ENCODE peak calls at places on chromosomes 7 and 10, in four cellular contexts. Q is OCI-LY7, M is A549, I is heart left ventricle. V is an unnamed sample.

GRCh38 chr10:60003709-60004191 is 97.4 kb upstream of the CCDC6 start:
- DNase-seq in Q (no peak), M (no peak), I (no peak), V (no peak)

GRCh38 chr10:114021135-114021534 is 22.5 kb upstream of the ADRB1 start:
- DNase-seq in Q (no peak), M (no peak), I (peak; percentile 37), V (no peak)

GRCh38 chr7:135745702-135746312 is 2.8 kb downstream of the FAM180A start:
- DNase-seq in Q (no peak), M (peak; percentile 78), I (peak; percentile 57), V (no peak)

GRCh38 chr7:37732253-37732652 is 48.7 kb downstream of the GPR141 start:
- DNase-seq in Q (peak; percentile 45), M (peak; percentile 48), I (peak; percentile 49), V (no peak)

GRCh38 chr7:4307645-4308590 is 374.2 kb upstream of the FOXK1 start:
- DNase-seq in Q (no peak), M (no peak), I (no peak), V (no peak)

GRCh38 chr7:2834748-2835441 is 9.2 kb downstream of the GNA12 start:
- DNase-seq in Q (no peak), M (no peak), I (no peak), V (no peak)

GRCh38 chr7:73519867-73520672 is 2.0 kb downstream of the BAZ1B start:
- DNase-seq in Q (peak; percentile 23), M (peak; percentile 23), I (no peak), V (no peak)

GRCh38 chr7:2811476-2812118 is 32.5 kb downstream of the GNA12 start:
- DNase-seq in Q (no peak), M (no peak), I (peak; percentile 55), V (no peak)

GRCh38 chr10:7233259-7233991 is 177.4 kb downstream of the SFMBT2 start:
- DNase-seq in Q (no peak), M (peak; percentile 70), I (no peak), V (no peak)

GRCh38 chr7:73707045-73707631 is 12.3 kb downstream of the STX1A start:
- DNase-seq in Q (no peak), M (peak; percentile 98), I (peak; percentile 73), V (no peak)

GRCh38 chr7:148575640-148576411 is 14.7 kb upstream of the C7orf33 start:
- DNase-seq in Q (peak; percentile 74), M (peak; percentile 58), I (peak; percentile 65), V (peak; percentile 63)

GRCh38 chr10:32713560-32713959 is 244.5 kb downstream of the ITGB1 start:
- DNase-seq in Q (peak; percentile 10), M (peak; percentile 16), I (no peak), V (no peak)

GRCh38 chr10:15427836-15428414 is 56.8 kb upstream of the FAM171A1 start:
- DNase-seq in Q (peak; percentile 14), M (peak; percentile 58), I (no peak), V (no peak)

GRCh38 chr7:159007308-159008054 is 137.2 kb downstream of the VIPR2 start:
- DNase-seq in Q (no peak), M (no peak), I (no peak), V (no peak)

GRCh38 chr7:877312-878232 is 1.2 kb downstream of the GET4 start:
- DNase-seq in Q (peak; percentile 27), M (no peak), I (no peak), V (no peak)

GRCh38 chr10:110893559-110894179 is 21.9 kb downstream of the PDCD4 start:
- DNase-seq in Q (peak; percentile 85), M (peak; percentile 53), I (no peak), V (peak; percentile 66)

GRCh38 chr10:48620719-48621118 is 15.8 kb upstream of the ARHGAP22 start:
- DNase-seq in Q (no peak), M (no peak), I (no peak), V (no peak)

DNA sequence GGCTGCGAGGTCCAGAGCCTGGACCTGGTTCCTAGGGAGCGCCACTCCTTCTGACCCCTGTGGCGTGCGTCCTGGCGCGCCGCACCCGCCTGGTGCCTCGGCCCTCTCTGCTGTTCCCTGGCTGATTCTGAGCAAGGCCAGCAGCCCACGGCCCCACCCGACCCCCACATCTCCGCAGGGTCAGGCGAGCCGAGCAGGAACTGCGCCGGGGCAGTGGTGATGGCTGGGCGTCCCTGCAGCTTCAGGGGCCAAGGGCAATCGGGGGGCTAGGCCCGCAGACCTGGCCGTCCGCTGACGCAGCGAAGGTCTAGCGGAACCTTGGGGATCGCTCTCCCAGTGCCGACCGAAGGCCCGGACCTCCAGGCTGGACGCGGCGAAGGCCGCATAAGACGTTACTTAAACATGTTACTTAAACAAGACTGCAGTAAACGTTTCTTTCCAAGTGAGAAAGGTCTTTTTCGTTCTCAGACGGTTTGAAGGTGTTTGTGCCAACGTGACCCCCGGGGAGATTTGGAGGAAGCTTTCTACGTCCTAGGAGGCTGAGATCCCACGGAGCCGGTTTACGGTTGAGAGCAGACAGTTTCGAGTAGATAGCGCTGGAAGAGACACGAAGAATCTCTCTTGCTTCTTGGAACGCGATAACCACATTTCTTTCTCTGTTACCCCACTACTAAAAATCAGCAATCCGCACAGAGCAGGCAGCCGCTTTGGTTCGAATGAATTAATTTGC is 5.1 kb upstream of the NKX2-3 start:
- DNase-seq in Q (no peak), M (no peak), I (no peak), V (no peak)
- H3K4me3 ChIP-seq in Q (no peak overlapping the region), M (no peak overlapping the region), I (no peak overlapping the region), V (no peak overlapping the region)

GRCh38 chr7:150516956-150517355 is 2.3 kb downstream of the GIMAP7 start:
- DNase-seq in Q (no peak), M (no peak), I (no peak), V (no peak)

GRCh38 chr7:150520145-150520544 is 5.5 kb downstream of the GIMAP7 start:
- DNase-seq in Q (no peak), M (no peak), I (no peak), V (peak; percentile 34)

GRCh38 chr7:150515752-150516151 is 1.1 kb downstream of the GIMAP7 start:
- DNase-seq in Q (no peak), M (no peak), I (no peak), V (no peak)

GRCh38 chr7:150515248-150515647 is 576 bp downstream of the GIMAP7 start:
- DNase-seq in Q (no peak), M (no peak), I (no peak), V (no peak)

DNA sequence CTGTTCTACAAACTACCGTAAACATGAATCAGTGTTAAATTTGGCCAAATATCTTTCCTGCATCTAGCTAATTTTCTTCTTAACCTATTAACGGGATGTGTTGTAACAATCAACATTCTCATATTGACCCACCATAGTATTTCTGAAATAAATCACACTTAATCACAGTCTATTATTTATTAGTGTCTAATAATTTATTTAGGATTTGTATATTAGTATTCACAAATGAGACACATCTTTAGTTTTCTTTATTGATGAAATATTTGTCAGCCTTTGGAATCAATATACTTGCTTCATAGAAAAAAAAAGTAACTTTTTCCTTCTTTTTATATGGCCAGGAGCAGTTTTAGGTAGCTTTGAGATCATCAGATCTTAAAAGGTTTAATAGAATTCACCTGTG is 4.6 kb downstream of the GIMAP7 start:
- DNase-seq in Q (no peak), M (no peak), I (no peak), V (no peak)
- H3K4me3 ChIP-seq in Q (no peak overlapping the region), M (no peak overlapping the region), I (peak overlapping the region; percentile 65), V (peak overlapping the region; percentile 61)

DNA sequence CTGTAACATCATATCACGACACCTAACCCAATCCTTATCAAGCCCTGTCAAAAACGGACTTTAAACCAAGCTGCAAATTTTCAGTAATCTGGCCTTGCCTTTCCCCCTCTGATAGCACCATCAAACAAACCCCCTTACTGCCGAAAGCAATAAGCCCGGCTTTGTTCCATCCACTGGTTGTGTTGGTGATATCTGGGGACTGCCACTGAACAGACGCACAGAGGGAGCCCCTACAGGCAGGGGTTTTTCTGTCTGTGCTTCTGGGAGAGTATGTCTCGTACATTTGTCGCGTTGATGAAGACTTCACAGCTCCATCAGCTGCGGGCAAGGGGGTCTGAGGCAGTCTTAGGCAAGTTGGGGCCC is 550 bp upstream of the PLAU start:
- DNase-seq in Q (peak; percentile 67), M (peak; percentile 48), I (no peak), V (no peak)
- H3K4me3 ChIP-seq in Q (peak overlapping the region; percentile 68), M (peak overlapping the region; percentile 60), I (peak overlapping the region; percentile 95), V (no peak overlapping the region)

GRCh38 chr7:155764432-155764798 is 47.8 kb downstream of the SHH start:
- DNase-seq in Q (no peak), M (no peak), I (peak; percentile 63), V (peak; percentile 39)
- H3K4me3 ChIP-seq in Q (no peak overlapping the region), M (no peak overlapping the region), I (no peak overlapping the region), V (no peak overlapping the region)

GRCh38 chr10:30247704-30248103 is 101.4 kb downstream of the MTPAP start:
- DNase-seq in Q (peak; percentile 48), M (no peak), I (no peak), V (no peak)
- H3K4me3 ChIP-seq in Q (no peak overlapping the region), M (no peak overlapping the region), I (no peak overlapping the region), V (no peak overlapping the region)

GRCh38 chr7:145481985-145482384 is 634.6 kb upstream of the CNTNAP2 start:
- DNase-seq in Q (no peak), M (no peak), I (no peak), V (no peak)
- H3K4me3 ChIP-seq in Q (no peak overlapping the region), M (no peak overlapping the region), I (no peak overlapping the region), V (no peak overlapping the region)

DNA sequence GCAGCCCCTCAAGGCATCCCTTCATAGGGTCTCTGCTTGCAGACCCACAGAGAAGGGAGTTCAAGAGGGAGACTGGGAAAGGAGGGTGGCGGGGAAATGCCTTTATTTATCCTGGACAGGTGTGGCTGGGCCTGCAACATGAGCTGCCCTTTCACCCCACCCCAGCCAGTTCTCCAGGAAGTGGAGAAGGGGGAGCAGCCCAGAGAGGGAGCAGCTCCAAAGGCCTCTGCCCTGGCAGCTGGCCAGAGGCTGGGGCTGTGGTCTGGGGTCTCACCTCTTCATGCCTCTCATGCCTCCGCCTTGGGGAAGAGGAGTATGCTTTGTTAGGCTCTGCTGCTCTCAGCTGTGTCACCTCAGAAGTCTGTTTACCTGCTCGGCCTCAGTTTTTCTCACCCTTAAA is 3.1 kb downstream of the LDB3 start:
- DNase-seq in Q (no peak), M (no peak), I (peak; percentile 56), V (no peak)
- H3K4me3 ChIP-seq in Q (no peak overlapping the region), M (no peak overlapping the region), I (peak overlapping the region; percentile 89), V (no peak overlapping the region)

GRCh38 chr7:84194484-84195260 is at the start of gene SEMA3A:
- DNase-seq in Q (no peak), M (peak; percentile 86), I (no peak), V (no peak)

GRCh38 chr7:84191842-84192241 is 2.7 kb downstream of the SEMA3A start:
- DNase-seq in Q (no peak), M (peak; percentile 23), I (no peak), V (no peak)

GRCh38 chr7:84196007-84196551 is 1.5 kb upstream of the SEMA3A start:
- DNase-seq in Q (no peak), M (peak; percentile 74), I (no peak), V (no peak)

GRCh38 chr7:84193787-84194186 is 802 bp downstream of the SEMA3A start:
- DNase-seq in Q (no peak), M (no peak), I (no peak), V (no peak)

DNA sequence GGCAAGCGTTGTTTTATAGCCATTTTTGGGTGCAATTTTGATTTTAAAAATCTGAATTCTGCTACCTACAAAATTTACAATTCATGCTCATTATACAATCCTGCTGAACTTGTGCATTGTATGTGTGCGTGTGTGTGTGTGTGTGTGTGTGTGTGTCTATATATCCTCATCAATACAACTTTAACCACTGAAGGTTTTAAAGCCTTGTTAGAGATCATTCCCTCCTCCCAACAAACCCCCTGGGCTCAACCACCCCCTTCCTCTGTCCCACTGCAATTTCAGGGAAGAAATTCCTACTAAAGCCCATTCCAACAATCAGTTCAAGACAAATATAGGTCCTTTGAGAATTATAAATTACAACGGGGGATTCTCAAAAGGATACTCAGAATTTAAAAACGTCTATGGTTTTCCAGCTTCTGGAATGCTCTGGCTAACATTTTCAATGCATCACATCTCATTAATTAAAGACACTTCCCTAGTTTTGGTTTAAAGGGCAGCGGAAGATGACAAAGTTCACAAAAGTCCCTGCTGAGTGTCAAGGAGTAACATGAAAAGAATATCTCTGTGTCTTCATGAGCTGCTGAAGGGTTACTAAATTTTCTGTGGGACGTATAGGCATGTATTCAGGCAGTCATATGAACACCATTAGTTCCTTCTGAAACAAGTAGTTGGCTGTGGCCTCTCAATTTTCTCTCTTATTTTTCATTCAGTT is 862 bp upstream of the SEMA3A start:
- DNase-seq in Q (no peak), M (no peak), I (no peak), V (no peak)
- H3K4me3 ChIP-seq in Q (no peak overlapping the region), M (peak overlapping the region; percentile 69), I (peak overlapping the region; percentile 54), V (no peak overlapping the region)

V was measured in CD4-positive, alpha-beta memory T cell.